ENCODE peak calls at places on chromosomes 4 and X, in four cellular contexts. E is HCT116, F is neural progenitor cell, V is SK-N-SH. M is an unnamed sample.

GRCh38 chr4:23930750-23931488 is 41.1 kb upstream of the PPARGC1A start:
- DNase-seq in E (no peak), V (peak; percentile 42), F (peak; percentile 10), M (peak; percentile 17)

GRCh38 chrX:39921838-39922237 is 175.9 kb downstream of the BCOR start:
- DNase-seq in V (no peak), E (no peak), F (no peak), M (no peak)

GRCh38 chrX:40877869-40878268 is 142.5 kb upstream of the MED14 start:
- DNase-seq in F (no peak), V (peak; percentile 19), E (peak; percentile 3), M (no peak)

GRCh38 chrX:2325076-2325784 is 175.5 kb downstream of the DHRSX start:
- DNase-seq in V (peak; percentile 49), F (no peak), E (no peak), M (no peak)

GRCh38 chrX:53357799-53358530 is 64.5 kb downstream of the SMC1A start:
- DNase-seq in F (peak; percentile 49), V (peak; percentile 36), E (no peak), M (peak; percentile 78)

GRCh38 chrX:114162068-114162735 is 421.7 kb upstream of the HTR2C start:
- DNase-seq in F (peak; percentile 60), V (no peak), E (no peak), M (peak; percentile 71)

GRCh38 chrX:130902446-130902782 is 595 bp downstream of the ENOX2 start:
- DNase-seq in V (no peak), F (no peak), E (no peak), M (no peak)

GRCh38 chrX:71578253-71579135 is at the start of gene GCNA:
- DNase-seq in F (no peak), V (peak; percentile 28), E (no peak), M (no peak)

GRCh38 chr4:145178740-145179139 is 1.6 kb downstream of the OTUD4 start:
- DNase-seq in F (no peak), E (no peak), V (peak; percentile 17), M (no peak)

GRCh38 chrX:85221361-85221760 is 22.2 kb downstream of the SATL1 start:
- DNase-seq in E (no peak), F (no peak), V (no peak), M (no peak)

DNA sequence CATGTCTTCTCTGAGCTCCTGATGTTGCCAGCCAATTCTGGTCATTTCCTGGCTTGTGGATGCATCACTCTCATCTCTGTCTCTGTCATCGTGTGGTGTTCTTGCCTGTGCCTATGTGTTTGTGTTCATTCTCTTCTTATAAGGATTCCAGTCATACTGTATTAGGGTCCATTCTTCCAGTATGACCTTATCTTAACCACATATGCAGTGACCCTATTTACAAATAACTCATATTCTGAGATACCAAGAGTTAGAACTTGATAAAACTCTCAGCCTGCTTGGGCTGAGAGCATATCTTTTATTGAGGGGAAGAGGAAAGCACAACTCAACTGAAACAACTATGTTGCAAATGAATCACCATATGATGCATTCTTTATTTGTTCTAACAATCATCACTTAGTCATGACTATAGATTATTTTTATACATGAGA is 189.0 kb upstream of the ANXA10 start:
- DNase-seq in F (no peak), V (no peak), E (no peak), M (no peak)
- TF ChIP-seq EZH2phosphoT487 in F (no peak), V (no peak), E (no peak), M (no peak)

GRCh38 chrX:23898412-23898959 is 9.3 kb downstream of the APOO start:
- DNase-seq in F (no peak), E (no peak), V (no peak), M (no peak)
- H3K4me3 ChIP-seq in F (no peak overlapping the region), E (no peak overlapping the region), V (no peak overlapping the region), M (no peak overlapping the region)

GRCh38 chrX:18643243-18643642 is 28.7 kb downstream of the RS1 start:
- DNase-seq in V (no peak), F (no peak), E (no peak), M (no peak)
- TF ChIP-seq EZH2phosphoT487 in V (no peak), F (no peak), E (no peak), M (no peak)

GRCh38 chrX:154136627-154137161 is 7.3 kb upstream of the OPN1LW start:
- DNase-seq in V (peak; percentile 89), E (peak; percentile 21), F (peak; percentile 91), M (peak; percentile 81)
- H3K4me3 ChIP-seq in V (no peak overlapping the region), E (no peak overlapping the region), F (peak overlapping the region; percentile 30), M (peak overlapping the region; percentile 44)

M was measured in GM23338.